ENCODE peak calls at places on chromosomes 3 and 15, in six cellular contexts. X is stomach, O is AG04449, I is GM10248, D is lower lobe of right lung, R is PC-3. W is an unnamed sample.

GRCh38 chr15:59662260-59662659 is 4.9 kb upstream of the GTF2A2 start:
- DNase-seq in X (no peak), O (peak), I (no peak), D (no peak), R (no peak), W (peak)

GRCh38 chr15:89749526-89749925 is 1.5 kb downstream of the MESP1 start:
- DNase-seq in X (no peak), O (no peak), I (no peak), D (no peak), R (no peak), W (no peak)

GRCh38 chr3:47273564-47273963 is 9.0 kb downstream of the KIF9 start:
- DNase-seq in X (no peak), O (no peak), I (no peak), D (no peak), R (no peak), W (no peak)

GRCh38 chr3:61530355-61530754 is 31.0 kb upstream of the PTPRG start:
- DNase-seq in X (no peak), O (no peak), I (no peak), D (no peak), R (peak), W (no peak)

GRCh38 chr3:196947136-196947859 is 5.0 kb upstream of the NCBP2 start:
- DNase-seq in X (no peak), O (no peak), I (no peak), D (no peak), R (no peak), W (no peak)

GRCh38 chr15:94972314-94972713 is 741.0 kb downstream of the MCTP2 start:
- DNase-seq in X (no peak), O (no peak), I (no peak), D (no peak), R (no peak), W (no peak)

GRCh38 chr3:136789976-136790375 is 28.9 kb upstream of the SLC35G2 start:
- DNase-seq in X (no peak), O (no peak), I (no peak), D (no peak), R (no peak), W (no peak)

GRCh38 chr3:194328080-194328571 is 23.0 kb downstream of the CPN2 start:
- DNase-seq in X (no peak), O (no peak), I (no peak), D (no peak), R (peak), W (no peak)

GRCh38 chr15:44811347-44811746 is 75.0 kb downstream of the TRIM69 start:
- DNase-seq in X (no peak), O (no peak), I (no peak), D (no peak), R (no peak), W (no peak)

GRCh38 chr3:51559961-51560360 is 21.4 kb downstream of the RAD54L2 start:
- DNase-seq in X (no peak), O (no peak), I (no peak), D (no peak), R (no peak), W (no peak)

GRCh38 chr15:101189341-101189679 is 62.5 kb downstream of the CHSY1 start:
- DNase-seq in X (no peak), O (no peak), I (no peak), D (no peak), R (no peak), W (no peak)

GRCh38 chr15:26065723-26066122 is 202.6 kb upstream of the ATP10A start:
- DNase-seq in X (no peak), O (no peak), I (no peak), D (no peak), R (no peak), W (no peak)

GRCh38 chr3:114669614-114670013 is 375.8 kb downstream of the TIGIT start:
- DNase-seq in X (no peak), O (no peak), I (no peak), D (no peak), R (no peak), W (no peak)

GRCh38 chr3:55161256-55161655 is 233.4 kb upstream of the LRTM1 start:
- DNase-seq in X (no peak), O (no peak), I (no peak), D (no peak), R (no peak), W (no peak)

GRCh38 chr3:112471926-112472325 is 27.3 kb downstream of the BTLA start:
- DNase-seq in X (no peak), O (no peak), I (no peak), D (no peak), R (no peak), W (no peak)

GRCh38 chr3:7188551-7188950 is 327.6 kb downstream of the GRM7 start:
- DNase-seq in X (no peak), O (no peak), I (no peak), D (no peak), R (no peak), W (no peak)

GRCh38 chr15:73324496-73325170 is 44.1 kb downstream of the HCN4 start:
- DNase-seq in X (no peak), O (no peak), I (no peak), D (no peak), R (no peak), W (no peak)

GRCh38 chr15:73323374-73323955 is 45.3 kb downstream of the HCN4 start:
- DNase-seq in X (no peak), O (no peak), I (no peak), D (no peak), R (no peak), W (no peak)

GRCh38 chr15:73323956-73324355 is 44.8 kb downstream of the HCN4 start:
- DNase-seq in X (no peak), O (no peak), I (no peak), D (no peak), R (no peak), W (no peak)

GRCh38 chr15:73326157-73326556 is 42.6 kb downstream of the HCN4 start:
- DNase-seq in X (no peak), O (no peak), I (no peak), D (no peak), R (no peak), W (no peak)

DNA sequence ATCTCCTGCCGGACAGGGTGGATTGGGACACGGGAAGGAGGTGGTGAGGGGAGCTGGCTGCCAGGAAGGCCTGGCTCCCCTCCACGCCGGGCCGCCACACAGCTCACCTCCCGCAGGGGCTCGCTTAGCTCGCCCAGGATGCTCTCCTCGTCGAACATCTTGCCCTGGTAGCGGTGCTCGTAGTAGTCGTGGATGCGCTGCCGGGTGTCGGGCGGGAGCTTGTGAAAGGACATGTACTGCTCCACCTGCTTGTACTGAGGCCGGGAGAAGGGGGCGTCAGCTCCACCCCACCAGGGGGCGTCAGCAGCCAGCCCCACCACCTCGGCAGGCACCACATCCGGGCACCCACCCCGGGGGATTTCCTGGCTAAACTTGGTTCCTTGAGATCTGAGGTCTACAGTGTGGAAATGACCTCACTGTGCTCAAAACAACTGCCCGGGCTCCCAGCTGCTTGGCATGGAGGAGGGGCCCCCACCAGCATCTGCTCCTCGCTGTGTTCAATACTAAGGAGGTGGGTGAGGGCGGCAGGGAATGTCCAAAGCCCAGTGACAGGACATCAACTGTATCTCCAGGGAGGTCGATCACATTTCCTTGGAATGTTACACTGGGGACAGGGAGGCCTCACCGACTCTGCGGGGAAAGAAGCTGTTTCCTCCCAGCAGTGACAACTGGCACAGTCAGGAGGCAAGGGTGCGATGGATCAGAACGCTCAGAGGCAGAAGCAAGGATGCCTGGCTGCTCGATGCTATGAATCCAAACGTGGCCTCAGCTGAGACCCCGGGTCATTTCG is 43.4 kb downstream of the HCN4 start:
- DNase-seq in X (no peak), O (no peak), I (peak), D (no peak), R (no peak), W (no peak)
- TF ChIP-seq CTCF in X (no peak), O (no peak), I (no peak), D (no peak), R (peak), W (no peak)

DNA sequence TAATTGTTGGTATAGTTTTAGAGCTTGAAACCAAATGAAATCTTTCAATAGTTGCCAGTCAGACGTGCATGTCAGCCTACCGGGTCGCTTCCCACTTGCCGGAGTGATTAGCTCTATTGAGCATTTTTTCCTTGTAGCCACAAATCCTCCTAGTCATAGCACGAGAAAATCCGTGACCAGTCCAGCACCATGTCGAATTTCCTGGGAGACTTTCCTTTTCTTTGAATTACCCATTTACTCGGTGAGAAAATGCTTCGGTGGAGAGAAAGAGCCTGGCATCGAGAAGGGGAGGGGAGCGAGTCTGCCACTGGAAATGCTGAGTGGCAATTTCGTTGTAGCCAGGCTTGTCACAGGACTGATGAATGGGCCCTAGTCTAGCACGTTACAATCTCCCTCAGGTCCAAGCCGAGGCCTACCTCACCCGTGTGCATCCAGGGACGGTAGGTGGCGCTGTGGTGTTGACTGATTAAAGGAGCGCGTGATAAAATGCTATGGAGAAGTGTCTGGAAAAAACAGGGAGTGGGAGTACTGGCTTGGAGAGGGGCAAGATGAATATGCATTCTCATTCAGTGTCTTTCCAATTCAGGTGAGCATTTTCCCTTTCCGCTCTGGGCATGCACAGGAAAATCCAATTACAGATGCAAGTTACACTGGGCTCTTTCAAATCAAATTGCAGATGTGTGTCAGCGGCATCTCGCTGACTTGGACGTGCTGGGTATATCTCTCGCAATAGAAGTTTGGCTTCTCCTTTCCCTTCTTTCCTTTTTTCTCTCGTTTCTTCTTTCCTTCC is 238.8 kb downstream of the EDEM1 start:
- DNase-seq in X (peak), O (no peak), I (peak), D (peak), R (peak), W (peak)
- TF ChIP-seq CTCF in X (peak), O (peak), I (peak), D (peak), R (peak), W (peak)

GRCh38 chr15:40339621-40339945 is 1.2 kb downstream of the CCDC9B start:
- DNase-seq in X (no peak), O (no peak), I (no peak), D (no peak), R (no peak), W (no peak)
- TF ChIP-seq CTCF in X (no peak), O (peak), I (no peak), D (no peak), R (peak), W (peak)

DNA sequence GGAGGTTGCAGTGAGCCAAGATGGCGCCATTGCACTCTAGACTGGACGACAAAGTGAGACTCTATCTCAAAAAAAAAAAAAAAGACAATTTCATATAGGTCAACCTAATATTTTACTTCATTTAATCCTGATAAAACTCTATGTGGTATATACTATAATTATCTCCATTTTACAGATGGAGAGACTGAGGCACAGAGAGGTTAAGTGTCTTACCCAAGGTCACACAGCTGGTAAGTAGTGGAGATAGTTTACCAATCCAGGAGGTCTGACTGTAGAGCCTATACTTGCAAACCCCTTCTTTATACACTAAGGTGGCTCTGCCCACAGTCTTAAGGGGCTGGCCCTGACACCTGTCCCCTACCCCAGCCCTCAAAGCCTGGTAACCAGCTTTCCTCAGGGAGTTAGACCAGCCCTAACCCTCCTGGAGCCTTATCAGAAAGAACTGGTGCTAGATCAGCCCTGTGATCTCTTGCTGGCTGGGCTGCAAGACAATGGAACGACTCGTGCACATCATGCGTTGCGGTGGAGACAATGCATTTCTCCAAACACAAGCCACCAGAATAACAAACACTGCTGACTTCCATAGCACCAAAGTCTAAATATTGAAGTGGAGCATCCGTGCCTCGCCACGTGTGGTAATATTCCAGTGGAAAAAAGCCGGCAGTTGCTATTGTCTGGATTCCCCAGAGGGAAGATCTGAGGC is 60.0 kb upstream of the SMAD3 start:
- DNase-seq in X (no peak), O (no peak), I (no peak), D (no peak), R (no peak), W (no peak)
- TF ChIP-seq CTCF in X (no peak), O (no peak), I (no peak), D (no peak), R (no peak), W (no peak)

DNA sequence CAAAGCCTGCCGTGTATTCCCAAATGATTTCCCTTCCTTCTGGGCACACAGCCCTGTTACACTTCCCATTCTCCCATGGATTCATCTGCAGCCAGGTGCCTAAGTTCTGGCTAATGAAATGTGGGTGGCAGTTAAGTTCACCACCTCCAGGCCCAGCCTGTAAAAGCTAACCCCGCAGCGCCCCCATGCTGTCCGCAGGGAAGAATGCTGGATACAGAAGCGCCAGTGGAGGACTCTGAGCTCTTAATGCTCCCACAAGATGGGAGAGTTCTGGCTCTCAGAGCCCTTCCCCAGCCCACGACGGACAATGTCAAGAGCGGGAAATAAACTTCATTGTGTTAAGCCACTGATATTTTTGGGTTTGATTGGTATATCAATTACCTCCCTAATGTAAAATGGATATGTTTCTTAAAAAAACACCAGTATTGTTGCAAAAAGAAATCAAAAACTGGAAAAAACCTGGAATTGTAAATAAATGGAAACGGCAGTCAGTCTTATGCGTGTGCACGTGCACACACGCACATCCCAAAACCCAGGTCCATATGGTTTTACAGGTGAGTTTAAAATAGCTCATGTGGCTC is 37.7 kb upstream of the FGD5 start:
- DNase-seq in X (peak), O (no peak), I (peak), D (peak), R (peak), W (no peak)
- TF ChIP-seq CTCF in X (peak), O (peak), I (peak), D (peak), R (peak), W (peak)

GRCh38 chr15:83775738-83776137 is 121.8 kb downstream of the ADAMTSL3 start:
- DNase-seq in X (no peak), O (no peak), I (no peak), D (no peak), R (no peak), W (no peak)
- TF ChIP-seq CTCF in X (no peak), O (no peak), I (no peak), D (no peak), R (no peak), W (no peak)

GRCh38 chr3:141311170-141311495 is 57.2 kb upstream of the ZBTB38 start:
- DNase-seq in X (no peak), O (no peak), I (no peak), D (no peak), R (no peak), W (no peak)

GRCh38 chr3:141312359-141313090 is 55.8 kb upstream of the ZBTB38 start:
- DNase-seq in X (no peak), O (no peak), I (no peak), D (no peak), R (no peak), W (no peak)

GRCh38 chr3:141316851-141317250 is 51.5 kb upstream of the ZBTB38 start:
- DNase-seq in X (no peak), O (no peak), I (no peak), D (no peak), R (no peak), W (no peak)

GRCh38 chr3:141311496-141312358 is 56.6 kb upstream of the ZBTB38 start:
- DNase-seq in X (peak), O (peak), I (peak), D (peak), R (peak), W (peak)

GRCh38 chr3:141313091-141313683 is 55.1 kb upstream of the ZBTB38 start:
- DNase-seq in X (no peak), O (no peak), I (no peak), D (no peak), R (no peak), W (no peak)
- TF ChIP-seq CTCF in X (no peak), O (no peak), I (no peak), D (no peak), R (no peak), W (no peak)